ENCODE peak calls at places on chromosome 13, in eight cellular contexts. Z is NAMALWA; R is stimulated activated CD4-positive, alpha-beta T cell treated with anti-CD3 and anti-CD28 coated beads, Interleukin-1b, Interleukin-23, amount 100 ng/mL, for 1 hour; D is anterior cingulate cortex; I is ecto neural progenitor cell; Q is fibroblast of mammary gland; Y is stimulated activated CD8-positive, alpha-beta memory T cell treated with anti-CD3 and anti-CD28 coated beads, Interleukin-7, amount 100 ng/mL, for 1 hour; T is ELR. C is an unnamed sample.

GRCh38 chr13:99577934-99578917 is 77.0 kb downstream of the TM9SF2 start:
- DNase-seq in D (no peak), R (no peak), Y (no peak), I (no peak), T (peak), Q (peak), Z (peak), C (no peak)

GRCh38 chr13:24274452-24274971 is 34.9 kb upstream of the C1QTNF9 start:
- DNase-seq in I (no peak), D (no peak), Y (peak), R (peak), Z (peak), T (no peak), Q (no peak), C (no peak)

GRCh38 chr13:68051910-68052309 is 821.8 kb upstream of the PCDH9 start:
- DNase-seq in Q (no peak), Y (no peak), I (no peak), D (no peak), R (no peak), T (no peak), Z (no peak), C (no peak)

GRCh38 chr13:111384441-111385181 is 64.2 kb downstream of the TEX29 start:
- DNase-seq in Y (no peak), I (no peak), D (no peak), Z (peak), T (no peak), R (no peak), Q (no peak), C (no peak)

GRCh38 chr13:30222253-30222652 is 85.1 kb downstream of the KATNAL1 start:
- DNase-seq in Q (peak), Y (no peak), D (no peak), R (no peak), T (peak), Z (no peak), I (no peak), C (no peak)

GRCh38 chr13:98507060-98507797 is 69.7 kb downstream of the STK24 start:
- DNase-seq in I (no peak), T (no peak), D (no peak), R (no peak), Q (peak), Y (no peak), Z (no peak), C (no peak)

GRCh38 chr13:109783447-109783814 is 3.0 kb downstream of the IRS2 start:
- DNase-seq in D (no peak), Y (no peak), T (no peak), Q (no peak), Z (no peak), R (no peak), I (peak), C (no peak)

GRCh38 chr13:89923731-89924130 is 1423.8 kb upstream of the MIR17HG start:
- DNase-seq in D (no peak), Y (no peak), Z (no peak), Q (peak), R (no peak), I (no peak), T (peak), C (no peak)

GRCh38 chr13:50075619-50076097 is 60.4 kb downstream of the KCNRG start:
- DNase-seq in Z (peak), D (no peak), Y (no peak), R (no peak), Q (peak), I (no peak), T (no peak), C (no peak)

GRCh38 chr13:24181991-24182702 is 21.6 kb downstream of the SPATA13 start:
- DNase-seq in Y (no peak), D (no peak), I (no peak), T (no peak), Z (no peak), Q (peak), R (no peak), C (no peak)

GRCh38 chr13:91406619-91407018 is 8.2 kb downstream of the GPC5 start:
- DNase-seq in Y (no peak), D (no peak), Z (peak), T (peak), Q (peak), R (no peak), I (peak), C (peak)

GRCh38 chr13:41284512-41285288 is 21.3 kb upstream of the MTRF1 start:
- DNase-seq in Z (no peak), T (peak), I (no peak), Y (no peak), R (no peak), Q (peak), D (no peak), C (no peak)

GRCh38 chr13:72983085-72983768 is 75.6 kb upstream of the KLF5 start:
- DNase-seq in Y (no peak), Z (no peak), R (no peak), T (peak), I (no peak), D (no peak), Q (peak), C (no peak)

GRCh38 chr13:24865158-24865557 is 101.2 kb downstream of the RNF17 start:
- DNase-seq in T (peak), R (no peak), Y (no peak), Q (peak), D (no peak), Z (peak), I (no peak), C (no peak)

GRCh38 chr13:113598481-113598880 is 13.9 kb downstream of the TFDP1 start:
- DNase-seq in Y (no peak), T (no peak), I (peak), Q (no peak), R (no peak), Z (no peak), D (no peak), C (no peak)

GRCh38 chr13:111382411-111382810 is 62.0 kb downstream of the TEX29 start:
- DNase-seq in T (no peak), Q (no peak), I (peak), Y (no peak), Z (no peak), R (no peak), D (no peak), C (no peak)

GRCh38 chr13:71605744-71606143 is 261.3 kb downstream of the DACH1 start:
- DNase-seq in T (peak), R (no peak), Y (no peak), Z (no peak), Q (no peak), I (no peak), D (no peak), C (no peak)

GRCh38 chr13:31101511-31102170 is 60.1 kb downstream of the HSPH1 start:
- DNase-seq in Z (no peak), Q (no peak), I (no peak), D (no peak), R (no peak), T (no peak), Y (no peak), C (no peak)

GRCh38 chr13:34943675-34944634 is 1.9 kb downstream of the NBEA start:
- DNase-seq in R (no peak), Q (no peak), T (no peak), I (no peak), Y (no peak), D (no peak), Z (peak), C (no peak)

GRCh38 chr13:76703621-76704020 is 182.6 kb downstream of the KCTD12 start:
- DNase-seq in T (peak), R (no peak), Y (no peak), Q (no peak), D (no peak), Z (no peak), I (no peak), C (no peak)

GRCh38 chr13:39665763-39666162 is 10.3 kb downstream of the COG6 start:
- DNase-seq in Q (no peak), Y (no peak), T (no peak), R (no peak), D (no peak), I (no peak), Z (no peak), C (no peak)

GRCh38 chr13:98496966-98497365 is 79.9 kb downstream of the STK24 start:
- DNase-seq in Y (no peak), I (peak), R (no peak), T (no peak), Z (no peak), D (no peak), Q (no peak), C (no peak)

GRCh38 chr13:44434441-44435141 is 61.0 kb downstream of the SERP2 start:
- DNase-seq in Q (no peak), Y (no peak), D (no peak), R (no peak), I (no peak), T (no peak), Z (no peak), C (no peak)

GRCh38 chr13:109773276-109773675 is 13.1 kb downstream of the IRS2 start:
- DNase-seq in T (peak), Z (no peak), R (no peak), I (no peak), Y (no peak), Q (peak), D (no peak), C (no peak)

GRCh38 chr13:95248953-95249352 is 52.3 kb downstream of the ABCC4 start:
- DNase-seq in D (no peak), Z (no peak), Y (no peak), Q (no peak), R (no peak), T (no peak), I (no peak), C (no peak)

GRCh38 chr13:102289606-102290005 is 112.2 kb downstream of the FGF14 start:
- DNase-seq in T (peak), Q (no peak), Z (no peak), Y (no peak), D (no peak), I (no peak), R (no peak), C (no peak)

GRCh38 chr13:93290503-93290902 is 63.9 kb downstream of the GPC6 start:
- DNase-seq in D (no peak), R (no peak), Y (no peak), T (no peak), Z (no peak), Q (peak), I (no peak), C (no peak)

GRCh38 chr13:32168136-32168535 is 136.6 kb downstream of the FRY start:
- DNase-seq in I (no peak), D (no peak), Q (no peak), R (no peak), T (no peak), Y (no peak), Z (no peak), C (no peak)

GRCh38 chr13:35554972-35555623 is 78.6 kb upstream of the MAB21L1 start:
- DNase-seq in D (no peak), I (no peak), R (no peak), Y (no peak), Q (peak), T (no peak), Z (no peak), C (no peak)

GRCh38 chr13:98824376-98825160 is 72.1 kb upstream of the SLC15A1 start:
- DNase-seq in D (no peak), T (peak), Q (peak), Z (no peak), Y (no peak), I (no peak), R (no peak), C (no peak)

GRCh38 chr13:95573226-95573625 is 20.7 kb downstream of the CLDN10 start:
- DNase-seq in I (no peak), D (no peak), T (peak), Z (no peak), Q (peak), R (no peak), Y (no peak), C (no peak)

GRCh38 chr13:83499286-83499685 is 383.0 kb downstream of the SLITRK1 start:
- DNase-seq in Y (no peak), I (no peak), Q (peak), Z (no peak), T (peak), D (no peak), R (no peak), C (no peak)

GRCh38 chr13:62551588-62551987 is 1135.9 kb upstream of the PCDH20 start:
- DNase-seq in Y (no peak), T (peak), Z (no peak), I (no peak), R (no peak), Q (no peak), D (no peak), C (no peak)

GRCh38 chr13:40271511-40271910 is 394.9 kb downstream of the FOXO1 start:
- DNase-seq in Z (no peak), T (no peak), Y (no peak), R (no peak), Q (no peak), I (no peak), D (no peak), C (no peak)

GRCh38 chr13:50650936-50651638 is 192.4 kb downstream of the DLEU7 start:
- DNase-seq in I (no peak), T (peak), Z (peak), Y (no peak), D (no peak), R (no peak), Q (peak), C (no peak)

GRCh38 chr13:40362502-40362901 is 303.9 kb downstream of the FOXO1 start:
- DNase-seq in T (no peak), Z (no peak), I (no peak), Y (no peak), R (no peak), Q (no peak), D (no peak), C (no peak)

GRCh38 chr13:44088911-44089851 is 209.5 kb downstream of the LACC1 start:
- DNase-seq in R (no peak), Y (no peak), Q (no peak), Z (no peak), I (no peak), D (no peak), T (no peak), C (no peak)